ENCODE peak calls at places on chromosomes 6 and 20, in five cellular contexts. E, Y, G, W and O are unnamed samples.

GRCh38 chr6:105568751-105569150 is 165.9 kb upstream of the PREP start:
- DNase-seq in E (no peak), G (no peak), Y (no peak), W (no peak), O (no peak)

GRCh38 chr6:161908872-161909271 is 635.0 kb upstream of the AGPAT4 start:
- DNase-seq in G (no peak), Y (no peak), W (no peak), E (no peak), O (no peak)

GRCh38 chr6:147707524-147707923 is 199.0 kb downstream of the SAMD5 start:
- DNase-seq in W (no peak), Y (no peak), G (peak), E (no peak), O (no peak)

GRCh38 chr6:5522147-5522546 is 260.8 kb downstream of the FARS2 start:
- DNase-seq in G (no peak), Y (peak), E (no peak), W (no peak), O (no peak)

GRCh38 chr20:51022803-51023616 is at the start of gene KCNG1:
- DNase-seq in Y (no peak), G (peak), E (peak), W (peak), O (peak)

GRCh38 chr6:28867078-28867414 is 56.7 kb downstream of the TRIM27 start:
- DNase-seq in E (peak), Y (peak), G (no peak), W (no peak), O (no peak)

GRCh38 chr6:66496659-66497058 is 789.6 kb upstream of the EYS start:
- DNase-seq in W (no peak), G (peak), E (no peak), Y (peak), O (no peak)

GRCh38 chr6:56864171-56864616 is 90.7 kb upstream of the BEND6 start:
- DNase-seq in Y (no peak), W (no peak), E (no peak), G (no peak), O (no peak)

GRCh38 chr6:13573669-13574110 is 711 bp upstream of the SIRT5 start:
- DNase-seq in G (peak), E (peak), W (no peak), Y (peak), O (peak)

GRCh38 chr6:20349225-20349624 is 52.5 kb upstream of the E2F3 start:
- DNase-seq in E (no peak), W (no peak), Y (no peak), G (no peak), O (no peak)

GRCh38 chr6:56708810-56709597 is 66.3 kb upstream of the DST start:
- DNase-seq in E (no peak), G (peak), Y (peak), W (no peak), O (no peak)

GRCh38 chr6:81906709-81907204 is 154.3 kb upstream of the TENT5A start:
- DNase-seq in Y (no peak), E (no peak), W (no peak), G (no peak), O (no peak)

GRCh38 chr6:138577151-138577915 is 78.0 kb upstream of the NHSL1 start:
- DNase-seq in E (no peak), Y (no peak), W (no peak), G (peak), O (no peak)

GRCh38 chr6:45448417-45449389 is 71.0 kb upstream of the SUPT3H start:
- DNase-seq in G (no peak), W (no peak), Y (no peak), E (no peak), O (no peak)

GRCh38 chr6:129863664-129864063 is 2.5 kb upstream of the TMEM244 start:
- DNase-seq in G (no peak), Y (no peak), W (no peak), E (no peak), O (no peak)

GRCh38 chr6:106620931-106621672 is 8.2 kb downstream of the RTN4IP1 start:
- DNase-seq in W (no peak), Y (no peak), E (no peak), G (no peak), O (no peak)

GRCh38 chr20:53839423-53840176 is 230.8 kb downstream of the BCAS1 start:
- DNase-seq in G (no peak), Y (peak), W (peak), E (peak), O (no peak)

GRCh38 chr6:43943781-43944250 is 173.8 kb downstream of the VEGFA start:
- DNase-seq in G (no peak), W (no peak), E (no peak), Y (no peak), O (no peak)

GRCh38 chr6:108966855-108967755 is 118.9 kb downstream of the ARMC2 start:
- DNase-seq in E (peak), G (peak), Y (peak), W (no peak), O (no peak)

GRCh38 chr6:277746-278145 is 14.5 kb upstream of the DUSP22 start:
- DNase-seq in E (no peak), G (no peak), Y (no peak), W (no peak), O (no peak)

GRCh38 chr6:73548458-73549446 is 27.9 kb upstream of the EEF1A1 start:
- DNase-seq in E (no peak), G (no peak), Y (no peak), W (no peak), O (no peak)

GRCh38 chr6:157779705-157780604 is 43.1 kb upstream of the SNX9 start:
- DNase-seq in Y (no peak), G (no peak), W (no peak), E (no peak), O (no peak)

GRCh38 chr20:59178983-59179595 is 15.5 kb downstream of the ZNF831 start:
- DNase-seq in W (no peak), Y (no peak), G (no peak), E (no peak), O (no peak)

GRCh38 chr20:36336204-36336603 is 30.1 kb downstream of the DLGAP4 start:
- DNase-seq in Y (no peak), E (no peak), G (no peak), W (no peak), O (no peak)

GRCh38 chr6:150987371-150987828 is 121.9 kb downstream of the MTHFD1L start:
- DNase-seq in W (no peak), E (peak), Y (no peak), G (no peak), O (peak)

GRCh38 chr20:49510562-49511117 is 28.2 kb upstream of the KCNB1 start:
- DNase-seq in E (no peak), Y (no peak), G (no peak), W (no peak), O (no peak)

GRCh38 chr6:29107758-29108157 is at the start of gene OR2J3:
- DNase-seq in E (no peak), W (no peak), Y (no peak), G (no peak), O (no peak)

GRCh38 chr20:39263076-39263475 is 300.9 kb downstream of the DHX35 start:
- DNase-seq in E (no peak), G (no peak), Y (no peak), W (no peak), O (no peak)

GRCh38 chr6:127342296-127342945 is 988 bp downstream of the ECHDC1 start:
- DNase-seq in W (no peak), E (no peak), G (peak), Y (peak), O (no peak)

GRCh38 chr6:133097208-133097607 is 143.9 kb upstream of the EYA4 start:
- DNase-seq in E (no peak), Y (peak), W (no peak), G (no peak), O (no peak)

GRCh38 chr20:34615477-34615876 is 57.0 kb downstream of the MAP1LC3A start:
- DNase-seq in G (no peak), Y (no peak), E (no peak), W (no peak), O (no peak)

GRCh38 chr6:121497869-121498462 is 62.5 kb downstream of the GJA1 start:
- DNase-seq in E (no peak), W (no peak), G (peak), Y (no peak), O (no peak)

GRCh38 chr6:16367584-16367970 is 129.2 kb downstream of the GMPR start:
- DNase-seq in G (no peak), E (no peak), Y (no peak), W (no peak), O (no peak)

GRCh38 chr20:56575157-56575556 is 42.1 kb downstream of the FAM209B start:
- DNase-seq in W (no peak), Y (no peak), E (no peak), G (no peak), O (no peak)

GRCh38 chr6:167684276-167685104 is 142.2 kb upstream of the AFDN start:
- DNase-seq in E (no peak), W (no peak), Y (no peak), G (no peak), O (no peak)

GRCh38 chr20:10381477-10381876 is 52.5 kb downstream of the MKKS start:
- DNase-seq in E (no peak), G (no peak), Y (no peak), W (no peak), O (no peak)